ENCODE peak calls at places on chromosome 18, in six cellular contexts. V is stomach, M is GM12878, O is upper lobe of left lung, N is HCT116, F is endothelial cell of umbilical vein. A is an unnamed sample.

GRCh38 chr18:71114550-71115210 is 825.8 kb downstream of the SOCS6 start:
- DNase-seq in O (no peak), M (no peak), V (no peak), N (no peak), F (no peak), A (no peak)

GRCh38 chr18:58552057-58552461 is 76.8 kb downstream of the ALPK2 start:
- DNase-seq in V (no peak), O (no peak), N (no peak), M (peak), F (no peak), A (no peak)

GRCh38 chr18:6161549-6161948 is 253.2 kb downstream of the L3MBTL4 start:
- DNase-seq in O (no peak), V (no peak), M (no peak), F (no peak), N (no peak), A (no peak)

GRCh38 chr18:27558388-27559158 is 373.5 kb upstream of the CHST9 start:
- DNase-seq in N (no peak), F (no peak), V (no peak), M (no peak), O (no peak), A (no peak)

GRCh38 chr18:24659837-24660720 is 199.6 kb downstream of the HRH4 start:
- DNase-seq in O (no peak), N (no peak), M (no peak), V (no peak), F (peak), A (peak)

GRCh38 chr18:43526436-43527150 is 249.3 kb upstream of the SYT4 start:
- DNase-seq in V (no peak), O (no peak), F (no peak), M (no peak), N (no peak), A (no peak)

GRCh38 chr18:45715212-45715780 is 8.7 kb upstream of the SLC14A1 start:
- DNase-seq in O (no peak), V (no peak), N (no peak), M (no peak), F (no peak), A (no peak)

GRCh38 chr18:74292541-74292858 is 737 bp upstream of the CYB5A start:
- DNase-seq in N (no peak), O (no peak), F (no peak), V (no peak), M (no peak), A (no peak)

GRCh38 chr18:36446059-36446458 is 148.5 kb downstream of the FHOD3 start:
- DNase-seq in O (no peak), F (no peak), N (no peak), V (no peak), M (no peak), A (no peak)

GRCh38 chr18:39274535-39274934 is 1708.9 kb upstream of the CELF4 start:
- DNase-seq in F (peak), O (no peak), V (no peak), N (no peak), M (no peak), A (no peak)

GRCh38 chr18:74722237-74722636 is 124.6 kb downstream of the ZNF407 start:
- DNase-seq in O (no peak), F (peak), V (no peak), M (no peak), N (no peak), A (no peak)

GRCh38 chr18:26386002-26386401 is 159.8 kb downstream of the TAF4B start:
- DNase-seq in V (no peak), M (no peak), N (no peak), O (no peak), F (peak), A (no peak)

GRCh38 chr18:45517181-45517741 is 98.0 kb upstream of the SLC14A2 start:
- DNase-seq in M (no peak), V (no peak), N (no peak), O (peak), F (no peak), A (no peak)

GRCh38 chr18:59086522-59086921 is 53.2 kb upstream of the SEC11C start:
- DNase-seq in F (no peak), V (no peak), M (no peak), O (no peak), N (no peak), A (no peak)

GRCh38 chr18:42583197-42583776 is 532.2 kb downstream of the RIT2 start:
- DNase-seq in F (no peak), M (no peak), N (no peak), V (no peak), O (no peak), A (no peak)

GRCh38 chr18:48569915-48570264 is 31.1 kb downstream of the CTIF start:
- DNase-seq in V (no peak), F (no peak), M (no peak), N (no peak), O (no peak), A (no peak)

GRCh38 chr18:7207366-7207765 is 23.5 kb upstream of the LRRC30 start:
- DNase-seq in O (no peak), V (no peak), F (no peak), M (no peak), N (no peak), A (no peak)

GRCh38 chr18:70232251-70232650 is 26.8 kb upstream of the RTTN start:
- DNase-seq in N (no peak), V (no peak), M (no peak), F (no peak), O (no peak), A (no peak)

GRCh38 chr18:26309283-26309682 is 83.0 kb downstream of the TAF4B start:
- DNase-seq in N (no peak), O (no peak), F (no peak), M (no peak), V (no peak), A (no peak)

GRCh38 chr18:3626927-3627240 is 176.9 kb downstream of the TGIF1 start:
- DNase-seq in M (no peak), F (no peak), V (no peak), N (no peak), O (no peak), A (no peak)

GRCh38 chr18:9356969-9357368 is 22.4 kb downstream of the TWSG1 start:
- DNase-seq in V (no peak), M (no peak), O (no peak), N (no peak), F (no peak), A (no peak)

GRCh38 chr18:13430663-13431062 is 212.1 kb downstream of the LDLRAD4 start:
- DNase-seq in F (no peak), V (no peak), O (no peak), M (no peak), N (no peak), A (no peak)

GRCh38 chr18:13440277-13441248 is 222.0 kb downstream of the LDLRAD4 start:
- DNase-seq in O (no peak), N (no peak), M (no peak), V (no peak), F (no peak), A (no peak)

GRCh38 chr18:10270160-10270571 is 184.3 kb upstream of the APCDD1 start:
- DNase-seq in V (peak), M (no peak), N (no peak), O (no peak), F (peak), A (no peak)

DNA sequence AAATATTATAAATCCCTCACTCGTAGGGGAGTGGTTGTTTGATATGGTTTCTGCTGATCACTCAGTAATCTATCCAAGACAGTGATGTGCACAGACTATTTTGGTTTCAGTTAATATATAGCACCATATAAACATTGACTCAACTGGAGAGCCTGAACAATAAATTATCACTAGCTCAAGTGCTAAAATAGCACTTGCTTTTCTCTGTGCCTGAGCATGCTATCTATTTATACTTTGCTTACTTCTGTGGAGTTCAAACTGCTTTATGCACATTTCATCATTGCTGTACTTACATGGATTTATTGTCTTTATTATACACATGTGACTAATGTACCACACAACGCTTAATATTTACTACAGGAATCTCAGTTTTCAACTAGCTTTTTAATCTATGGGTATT is 133.6 kb downstream of the BCL2 start:
- DNase-seq in M (no peak), N (no peak), V (no peak), F (no peak), O (no peak), A (no peak)
- TF ChIP-seq POLR2AphosphoS5 in M (no peak), N (no peak), V (no peak), F (no peak), O (no peak), A (no peak)

GRCh38 chr18:76433788-76434187 is 61.3 kb downstream of the ZNF516 start:
- DNase-seq in F (no peak), M (no peak), O (peak), N (no peak), V (no peak), A (peak)
- H3K27ac ChIP-seq in F (no peak), M (no peak), O (no peak), N (no peak), V (no peak), A (no peak)

GRCh38 chr18:23619388-23619873 is 33.1 kb upstream of the NPC1 start:
- DNase-seq in V (peak), N (no peak), F (peak), O (peak), M (no peak), A (peak)

GRCh38 chr18:23616258-23616657 is 30.0 kb upstream of the NPC1 start:
- DNase-seq in V (no peak), M (no peak), N (no peak), F (no peak), O (no peak), A (no peak)

GRCh38 chr18:23617412-23618009 is 31.2 kb upstream of the NPC1 start:
- DNase-seq in M (peak), N (no peak), O (no peak), F (no peak), V (no peak), A (no peak)

GRCh38 chr18:23614891-23615290 is 28.6 kb upstream of the NPC1 start:
- DNase-seq in V (no peak), F (no peak), N (no peak), M (no peak), O (no peak), A (no peak)

GRCh38 chr18:23618862-23619387 is 32.6 kb upstream of the NPC1 start:
- DNase-seq in O (peak), N (no peak), M (peak), F (no peak), V (no peak), A (peak)
- TF ChIP-seq POLR2AphosphoS5 in O (no peak), N (no peak), M (no peak), F (no peak), V (no peak), A (no peak)

DNA sequence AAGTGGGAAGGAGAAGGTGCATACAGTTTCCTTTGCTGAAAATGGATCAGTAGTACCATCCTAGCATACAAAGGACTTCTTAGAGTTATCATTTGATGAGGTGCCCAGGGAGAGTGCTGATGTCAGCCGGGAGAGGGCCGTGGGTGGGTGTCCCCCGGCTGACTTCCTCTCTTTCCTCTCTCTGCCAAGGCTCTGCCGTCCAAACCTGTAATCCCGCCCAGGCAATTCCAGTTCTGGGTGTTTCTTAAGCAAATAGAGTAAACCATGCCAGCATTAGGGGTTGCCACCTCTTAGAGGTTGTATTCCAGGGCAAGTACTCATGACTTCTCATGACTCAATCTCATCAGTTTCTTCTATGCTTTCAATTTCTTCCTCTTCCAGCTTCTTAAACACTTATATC is 117.2 kb downstream of the GATA6 start:
- DNase-seq in O (no peak), M (no peak), F (peak), N (no peak), V (peak), A (no peak)
- H3K27ac ChIP-seq in O (peak), M (no peak), F (no peak), N (no peak), V (peak), A (peak)

DNA sequence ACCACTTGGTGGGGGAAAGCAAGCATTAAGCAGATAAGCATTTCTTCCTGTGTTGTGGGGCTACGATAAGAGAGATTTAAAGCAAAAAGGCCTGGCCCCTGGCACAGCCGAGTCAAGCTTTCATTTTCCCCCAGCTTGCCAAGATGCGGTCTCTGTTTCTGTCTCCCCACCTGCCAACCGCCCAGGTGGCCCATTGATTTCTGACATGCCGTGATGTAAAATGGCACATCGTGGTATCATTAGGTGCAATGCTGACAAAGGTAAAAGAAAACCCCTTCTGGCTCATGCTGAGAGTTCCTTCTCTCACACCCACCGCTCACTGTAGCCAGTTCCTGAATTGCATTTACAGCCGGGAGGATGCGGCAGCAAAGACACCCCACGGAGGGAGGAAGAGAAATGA is 62.8 kb downstream of the BOD1L2 start:
- DNase-seq in N (no peak), V (no peak), M (no peak), F (no peak), O (no peak), A (no peak)
- TF ChIP-seq POLR2AphosphoS5 in N (no peak), V (no peak), M (no peak), F (no peak), O (no peak), A (no peak)